ENCODE peak calls at places on chromosomes 13 and 19, in nine cellular contexts. R, I, H, N, O, T, E, D and S are unnamed samples.

GRCh38 chr19:42113641-42114348 is 18.5 kb downstream of the POU2F2 start:
- DNase-seq in R (no peak), I (peak), H (peak), N (peak), O (no peak), T (no peak), E (no peak), D (no peak), S (no peak)

GRCh38 chr19:30070970-30071632 is 129.1 kb downstream of the URI1 start:
- DNase-seq in R (no peak), I (no peak), H (no peak), N (no peak), O (no peak), T (no peak), E (no peak), D (no peak), S (no peak)

GRCh38 chr13:33260168-33261098 is 25.1 kb downstream of the STARD13 start:
- DNase-seq in R (no peak), I (peak), H (no peak), N (no peak), O (no peak), T (no peak), E (no peak), D (no peak), S (no peak)

GRCh38 chr13:41610426-41610825 is 153.1 kb downstream of the RGCC start:
- DNase-seq in R (no peak), I (peak), H (peak), N (peak), O (peak), T (no peak), E (no peak), D (no peak), S (no peak)

GRCh38 chr13:107210216-107211010 is 642.5 kb upstream of the ARGLU1 start:
- DNase-seq in R (no peak), I (peak), H (no peak), N (no peak), O (no peak), T (no peak), E (no peak), D (no peak), S (no peak)

GRCh38 chr13:77810430-77810829 is 108.2 kb downstream of the EDNRB start:
- DNase-seq in R (no peak), I (peak), H (no peak), N (peak), O (no peak), T (no peak), E (no peak), D (no peak), S (no peak)

GRCh38 chr19:41409288-41409687 is 11.7 kb downstream of the BCKDHA start:
- DNase-seq in R (no peak), I (peak), H (no peak), N (peak), O (no peak), T (no peak), E (no peak), D (no peak), S (no peak)

GRCh38 chr19:17409990-17410389 is 4.6 kb upstream of the BST2 start:
- DNase-seq in R (no peak), I (no peak), H (no peak), N (no peak), O (no peak), T (no peak), E (no peak), D (no peak), S (no peak)

GRCh38 chr13:109010912-109011311 is 381.5 kb downstream of the MYO16 start:
- DNase-seq in R (no peak), I (peak), H (no peak), N (no peak), O (no peak), T (no peak), E (no peak), D (no peak), S (no peak)

GRCh38 chr13:97141564-97142005 is 80.5 kb upstream of the MBNL2 start:
- DNase-seq in R (no peak), I (peak), H (peak), N (peak), O (no peak), T (peak), E (peak), D (no peak), S (peak)